ENCODE peak calls at places on chromosomes 3 and 15, in eight cellular contexts. U, M, D, P, Z, L, O and Q are unnamed samples.

GRCh38 chr3:195558602-195559001 is 15.5 kb upstream of the PPP1R2 start:
- DNase-seq in O (peak), U (peak), D (no peak), Z (no peak), M (no peak), P (no peak), L (no peak), Q (peak)

GRCh38 chr15:47750030-47750739 is 32.9 kb downstream of the SEMA6D start:
- DNase-seq in M (no peak), L (no peak), O (peak), P (peak), Z (no peak), U (no peak), D (no peak), Q (peak)

GRCh38 chr15:71669688-71670087 is 140.7 kb upstream of the NR2E3 start:
- DNase-seq in O (no peak), U (no peak), Z (no peak), D (no peak), P (no peak), M (no peak), L (no peak), Q (no peak)

GRCh38 chr3:170309044-170309443 is 48.5 kb upstream of the SKIL start:
- DNase-seq in Z (no peak), L (no peak), O (peak), M (no peak), P (no peak), U (no peak), D (no peak), Q (peak)

GRCh38 chr3:136621628-136622027 is 130.6 kb downstream of the STAG1 start:
- DNase-seq in Z (no peak), M (no peak), P (no peak), U (no peak), O (peak), L (no peak), D (no peak), Q (peak)

GRCh38 chr3:89042251-89042650 is 65.2 kb upstream of the EPHA3 start:
- DNase-seq in P (no peak), U (no peak), L (no peak), M (no peak), O (no peak), D (no peak), Z (no peak), Q (peak)

GRCh38 chr3:17544632-17545031 is 197.8 kb downstream of the TBC1D5 start:
- DNase-seq in M (no peak), L (no peak), D (no peak), P (no peak), Z (no peak), O (peak), U (no peak), Q (peak)

GRCh38 chr3:31300802-31301443 is 231.8 kb upstream of the STT3B start:
- DNase-seq in O (no peak), U (no peak), P (no peak), L (no peak), Z (no peak), D (no peak), M (no peak), Q (no peak)

GRCh38 chr3:150059241-150059640 is 88.5 kb upstream of the PFN2 start:
- DNase-seq in U (no peak), M (no peak), D (no peak), O (no peak), Z (no peak), L (no peak), P (no peak), Q (no peak)

GRCh38 chr3:58414538-58415197 is 19.0 kb downstream of the PDHB start:
- DNase-seq in M (no peak), Z (no peak), P (no peak), D (peak), L (no peak), O (peak), U (peak), Q (peak)

GRCh38 chr3:52743721-52744120 is 27.0 kb downstream of the NEK4 start:
- DNase-seq in D (no peak), P (no peak), M (no peak), Z (no peak), U (no peak), O (no peak), L (no peak), Q (no peak)

GRCh38 chr3:123157598-123158287 is 44.0 kb upstream of the SEC22A start:
- DNase-seq in U (no peak), O (no peak), L (no peak), P (no peak), M (no peak), Z (no peak), D (no peak), Q (no peak)

GRCh38 chr3:129260606-129261005 is 11.2 kb downstream of the COPG1 start:
- DNase-seq in P (no peak), O (no peak), Z (no peak), D (no peak), U (no peak), L (no peak), M (peak), Q (no peak)

GRCh38 chr15:77355321-77355720 is 64.6 kb downstream of the PEAK1 start:
- DNase-seq in L (no peak), D (no peak), U (no peak), P (no peak), M (no peak), Z (no peak), O (no peak), Q (no peak)

GRCh38 chr3:190307164-190307545 is 15.1 kb downstream of the CLDN1 start:
- DNase-seq in Z (no peak), L (no peak), P (no peak), M (no peak), D (no peak), U (no peak), O (no peak), Q (no peak)

GRCh38 chr3:149941186-149941585 is 29.5 kb downstream of the PFN2 start:
- DNase-seq in L (no peak), M (no peak), O (no peak), U (no peak), P (no peak), D (no peak), Z (no peak), Q (no peak)

GRCh38 chr3:69325151-69325550 is 60.7 kb downstream of the FRMD4B start:
- DNase-seq in P (no peak), D (no peak), U (no peak), Z (no peak), M (no peak), L (no peak), O (no peak), Q (no peak)

GRCh38 chr3:69324362-69325025 is 61.4 kb downstream of the FRMD4B start:
- DNase-seq in U (no peak), D (no peak), O (no peak), M (no peak), Z (no peak), L (no peak), P (no peak), Q (no peak)

GRCh38 chr3:69328103-69328755 is 57.7 kb downstream of the FRMD4B start:
- DNase-seq in P (no peak), U (no peak), O (no peak), M (no peak), Z (no peak), L (no peak), D (no peak), Q (no peak)

GRCh38 chr3:69328903-69329302 is 57.0 kb downstream of the FRMD4B start:
- DNase-seq in M (no peak), L (no peak), U (no peak), D (no peak), P (no peak), O (no peak), Z (no peak), Q (no peak)

GRCh38 chr3:69326821-69327433 is 59.0 kb downstream of the FRMD4B start:
- DNase-seq in D (no peak), U (no peak), O (peak), L (no peak), P (no peak), M (no peak), Z (no peak), Q (no peak)
- H3K4me3 ChIP-seq in D (no peak), U (no peak), O (no peak), L (no peak), P (no peak), M (no peak), Z (no peak), Q (no peak)

GRCh38 chr3:164360738-164361376 is 717.4 kb downstream of the SI start:
- DNase-seq in O (no peak), U (no peak), P (no peak), M (no peak), L (no peak), D (no peak), Z (no peak), Q (no peak)
- H3K4me3 ChIP-seq in O (no peak), U (no peak), P (no peak), M (no peak), L (no peak), D (no peak), Z (no peak), Q (no peak)

GRCh38 chr3:142999881-143000280 is 1.5 kb upstream of the U2SURP start:
- DNase-seq in O (no peak), D (no peak), L (no peak), Z (no peak), P (no peak), U (no peak), M (no peak), Q (peak)
- H3K4me3 ChIP-seq in O (peak), D (no peak), L (no peak), Z (no peak), P (no peak), U (peak), M (no peak), Q (peak)

DNA sequence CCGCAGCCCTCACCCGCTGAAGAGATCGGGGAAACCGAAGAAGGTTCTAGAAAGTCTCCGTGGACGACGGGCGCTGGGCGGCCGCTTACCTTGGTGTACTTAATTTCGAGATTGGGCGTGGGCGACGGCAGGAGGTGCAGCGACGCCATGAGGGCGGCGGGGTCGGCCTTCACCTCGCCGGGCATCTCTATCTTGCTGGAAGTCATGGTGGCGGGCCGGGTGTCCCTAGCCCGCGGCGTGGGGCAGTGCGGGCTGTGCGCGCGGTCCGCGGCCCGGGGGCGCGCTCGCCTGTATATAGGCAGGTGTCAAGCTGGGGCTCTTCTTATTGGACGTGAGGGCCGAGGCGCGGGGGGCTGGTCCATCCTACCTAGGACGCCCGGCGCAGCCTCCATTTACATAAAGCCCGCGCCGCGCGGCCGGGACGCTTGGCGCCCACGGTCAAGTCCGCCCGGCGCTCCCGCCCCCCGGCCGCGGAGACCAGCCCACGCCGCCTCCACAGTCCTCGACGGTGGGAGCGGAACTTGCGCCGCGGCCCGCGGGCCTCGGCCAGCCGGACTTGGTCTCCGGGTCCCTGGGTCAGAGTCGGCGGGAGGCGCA is at the start of gene ALDH1A2:
- DNase-seq in M (peak), U (no peak), Z (peak), O (peak), P (no peak), L (no peak), D (peak), Q (no peak)
- H3K4me3 ChIP-seq in M (no peak), U (no peak), Z (peak), O (peak), P (peak), L (peak), D (peak), Q (peak)